ENCODE peak calls at places on chromosomes 11 and 22, in nine cellular contexts. P is PC-3, E is GM23248, U is HCT116, T is GM23338, Z is SK-N-SH, J is PC-9, I is OCI-LY7, H is MM.1S. B is an unnamed sample. For H3K9me2, the result is how much of the 10 kb centered on the place peaks cover.

GRCh38 chr22:36355362-36355761 is 32.4 kb downstream of the MYH9 start:
- DNase-seq in P (no peak), J (no peak), H (peak), T (no peak), Z (no peak), E (peak), I (no peak), U (no peak), B (no peak)

GRCh38 chr11:3905080-3905953 is 49.9 kb downstream of the STIM1 start:
- DNase-seq in J (peak), E (peak), U (peak), Z (no peak), I (no peak), H (peak), T (peak), P (peak), B (no peak)

GRCh38 chr22:29716814-29717213 is 3.0 kb upstream of the CABP7 start:
- DNase-seq in T (peak), Z (no peak), P (peak), J (peak), E (peak), U (peak), I (peak), H (peak), B (peak)

GRCh38 chr22:48316876-48317250 is 1510.8 kb downstream of the BRD1 start:
- DNase-seq in J (no peak), P (no peak), H (no peak), E (no peak), T (no peak), I (no peak), U (no peak), Z (no peak), B (no peak)

GRCh38 chr11:57354699-57355098 is 16.5 kb downstream of the P2RX3 start:
- DNase-seq in Z (no peak), T (no peak), P (no peak), I (no peak), E (no peak), U (no peak), H (no peak), J (no peak), B (no peak)

GRCh38 chr11:79097279-79097875 is 343.5 kb downstream of the TENM4 start:
- DNase-seq in I (no peak), J (no peak), Z (no peak), H (no peak), U (no peak), E (no peak), P (no peak), T (no peak), B (no peak)

GRCh38 chr22:44091021-44091721 is 67.1 kb downstream of the PARVB start:
- DNase-seq in J (no peak), I (peak), P (peak), Z (peak), E (peak), H (no peak), U (peak), T (peak), B (peak)

GRCh38 chr11:15651782-15652181 is 537.1 kb downstream of the INSC start:
- DNase-seq in J (no peak), E (no peak), U (no peak), H (no peak), Z (no peak), T (no peak), I (no peak), P (no peak), B (no peak)

GRCh38 chr11:534197-534591 is 1.2 kb downstream of the HRAS start:
- DNase-seq in I (no peak), J (no peak), T (no peak), P (no peak), Z (no peak), E (no peak), U (no peak), H (no peak), B (no peak)
- H3K9me2 ChIP-seq in I (under half), J (under half), T (under half), P (under half), Z (under half), E (under half), U (under half), H (under half), B (under half)

DNA sequence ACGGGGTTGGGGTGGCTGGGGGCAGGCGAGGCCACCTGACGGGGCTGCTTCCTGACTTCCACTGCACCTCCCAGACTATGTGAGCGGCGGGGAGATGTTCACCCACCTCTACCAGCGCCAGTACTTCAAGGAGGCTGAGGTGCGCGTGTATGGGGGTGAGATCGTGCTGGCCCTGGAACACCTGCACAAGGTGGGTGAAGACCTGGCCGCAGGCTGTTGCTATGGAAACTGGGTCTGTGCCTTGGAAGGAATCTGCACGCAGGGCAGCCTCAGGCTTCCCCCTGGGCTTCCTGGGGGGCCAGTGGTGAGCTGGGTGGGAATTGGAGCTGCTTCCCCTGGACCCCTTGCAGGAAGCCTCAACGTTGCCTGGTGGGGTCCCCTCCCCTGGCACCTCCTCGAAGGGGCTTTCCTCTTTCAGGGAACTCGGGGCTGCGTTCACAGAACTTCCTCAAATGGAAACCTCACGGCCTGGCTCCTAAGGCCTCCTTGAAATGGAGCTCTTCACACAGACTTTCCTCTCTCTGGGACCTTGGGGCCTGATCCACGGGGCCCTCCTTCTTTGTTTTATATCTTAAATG is 1.5 kb downstream of the RPS6KA4 start:
- DNase-seq in Z (peak), U (no peak), E (no peak), T (peak), P (no peak), I (no peak), H (no peak), J (no peak), B (no peak)
- H3K27ac ChIP-seq in Z (no peak), U (no peak), E (no peak), T (no peak), P (no peak), I (no peak), H (no peak), J (no peak), B (no peak)

GRCh38 chr11:133711545-133711944 is 133.8 kb downstream of the SPATA19 start:
- DNase-seq in U (no peak), P (no peak), I (no peak), E (no peak), Z (no peak), H (no peak), J (no peak), T (no peak), B (no peak)

GRCh38 chr11:133712235-133712634 is 133.1 kb downstream of the SPATA19 start:
- DNase-seq in H (no peak), P (no peak), J (no peak), E (no peak), U (no peak), Z (no peak), T (peak), I (no peak), B (no peak)

GRCh38 chr11:133713406-133713805 is 131.9 kb downstream of the SPATA19 start:
- DNase-seq in J (no peak), H (no peak), Z (no peak), E (no peak), P (no peak), I (no peak), U (no peak), T (no peak), B (no peak)

GRCh38 chr11:133713844-133714243 is 131.5 kb downstream of the SPATA19 start:
- DNase-seq in Z (no peak), P (no peak), J (no peak), E (no peak), H (no peak), U (no peak), I (no peak), T (no peak), B (no peak)

GRCh38 chr11:133714471-133715375 is 130.6 kb downstream of the SPATA19 start:
- DNase-seq in T (no peak), Z (no peak), P (no peak), U (no peak), E (no peak), H (no peak), J (no peak), I (no peak), B (no peak)
- H3K9me2 ChIP-seq in T (under half), Z (under half), P (under half), U (under half), E (under half), H (under half), J (under half), I (under half), B (under half)

DNA sequence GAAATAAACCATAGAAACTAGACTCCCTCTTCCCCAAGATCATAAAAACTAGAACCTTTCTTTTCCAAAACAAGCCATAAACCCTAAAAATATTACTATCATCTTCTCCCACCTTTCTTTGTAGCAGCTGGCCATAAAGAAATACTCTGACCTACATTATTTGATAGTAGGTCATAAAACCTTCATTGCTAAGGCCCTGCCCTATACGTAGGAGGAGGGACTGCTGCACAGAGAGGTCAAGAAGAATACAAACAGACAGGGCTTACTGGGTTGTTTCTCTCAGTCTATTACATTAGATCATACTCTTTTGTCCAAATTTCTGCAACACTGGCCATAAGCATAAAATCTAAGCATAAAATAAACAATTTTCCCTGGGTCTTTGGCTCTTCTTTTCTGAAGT is 101.5 kb downstream of the TYR start:
- DNase-seq in J (no peak), H (no peak), T (no peak), U (no peak), P (no peak), I (no peak), Z (no peak), E (no peak), B (no peak)
- H3K27ac ChIP-seq in J (no peak), H (no peak), T (no peak), U (no peak), P (no peak), I (no peak), Z (no peak), E (no peak), B (no peak)

DNA sequence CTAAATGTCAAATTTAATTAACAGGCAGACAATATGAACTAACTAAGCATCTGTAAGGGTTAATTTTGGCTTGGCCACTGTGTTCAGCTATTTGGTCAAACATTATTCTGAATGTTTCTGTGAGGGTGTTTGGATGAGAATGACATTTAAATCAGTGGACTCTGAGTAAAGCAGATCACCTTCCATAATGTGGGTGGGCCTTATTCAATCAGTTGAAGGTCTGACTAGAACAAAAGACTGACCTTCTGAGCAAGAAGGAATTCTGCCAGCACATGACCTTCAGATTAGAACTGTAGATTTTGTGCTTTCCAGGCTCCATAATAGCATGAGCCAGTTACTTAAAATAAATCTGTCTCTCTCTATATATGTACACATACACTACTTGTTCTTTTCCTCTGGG is 12.0 kb upstream of the EED start:
- DNase-seq in P (no peak), U (no peak), I (no peak), E (no peak), J (no peak), H (no peak), Z (no peak), T (no peak), B (no peak)
- H3K9me2 ChIP-seq in P (under half), U (under half), I (under half), E (under half), J (under half), H (under half), Z (under half), T (under half), B (under half)

GRCh38 chr22:26477341-26477731 is 6.2 kb downstream of the HPS4 start:
- DNase-seq in P (no peak), J (no peak), E (no peak), U (no peak), I (no peak), Z (no peak), T (no peak), H (no peak), B (no peak)
- H3K27ac ChIP-seq in P (no peak), J (no peak), E (no peak), U (no peak), I (peak), Z (peak), T (peak), H (no peak), B (no peak)